ENCODE peak calls at places on chromosomes 7 and 10, in seven cellular contexts. B is ureter; Y is fibroblast of mammary gland; U is activated CD8-positive, alpha-beta memory T cell treated with anti-CD3 and anti-CD28 coated beads, Interleukin-2, amount 50 U/mL, for 48 hours; G is iris pigment epithelial cell; W is heart right ventricle; V is spleen. H is an unnamed sample.

GRCh38 chr7:105759670-105760548 is 116.5 kb downstream of the ATXN7L1 start:
- DNase-seq in B (no peak), Y (peak), U (no peak), G (peak), W (peak), V (no peak), H (no peak)

GRCh38 chr10:7700577-7701125 is 2.5 kb upstream of the ITIH2 start:
- DNase-seq in B (no peak), Y (peak), U (no peak), G (peak), W (no peak), V (no peak), H (no peak)

GRCh38 chr7:134315679-134316538 is 821 bp downstream of the SLC35B4 start:
- DNase-seq in B (no peak), Y (peak), U (no peak), G (peak), W (no peak), V (no peak), H (no peak)

GRCh38 chr10:79360499-79361342 is 13.5 kb downstream of the PPIF start:
- DNase-seq in B (peak), Y (no peak), U (no peak), G (no peak), W (no peak), V (peak), H (no peak)

GRCh38 chr10:61592581-61592980 is 70.1 kb upstream of the CABCOCO1 start:
- DNase-seq in B (no peak), Y (peak), U (no peak), G (peak), W (no peak), V (no peak), H (no peak)

GRCh38 chr10:77274046-77274795 is 363.4 kb downstream of the KCNMA1 start:
- DNase-seq in B (peak), Y (peak), U (no peak), G (no peak), W (no peak), V (no peak), H (no peak)

GRCh38 chr10:7756360-7756992 is 31.3 kb downstream of the KIN start:
- DNase-seq in B (no peak), Y (peak), U (no peak), G (peak), W (no peak), V (no peak), H (no peak)

GRCh38 chr7:82343-83155 is 109.8 kb upstream of the FAM20C start:
- DNase-seq in B (no peak), Y (no peak), U (no peak), G (no peak), W (no peak), V (no peak), H (no peak)

GRCh38 chr10:28879875-28880381 is 202.6 kb downstream of the BAMBI start:
- DNase-seq in B (no peak), Y (no peak), U (no peak), G (no peak), W (peak), V (no peak), H (no peak)

GRCh38 chr7:832292-832967 is at the start of gene SUN1:
- DNase-seq in B (no peak), Y (peak), U (peak), G (peak), W (no peak), V (peak), H (peak)

GRCh38 chr10:43417950-43418768 is 9.2 kb upstream of the HNRNPF start:
- DNase-seq in B (no peak), Y (no peak), U (peak), G (no peak), W (no peak), V (no peak), H (no peak)

GRCh38 chr10:11685787-11686218 is 56.4 kb upstream of the ECHDC3 start:
- DNase-seq in B (peak), Y (peak), U (no peak), G (peak), W (peak), V (peak), H (no peak)

GRCh38 chr10:85429126-85429525 is 937.5 kb downstream of the GRID1 start:
- DNase-seq in B (no peak), Y (no peak), U (no peak), G (no peak), W (no peak), V (no peak), H (no peak)

GRCh38 chr7:36289833-36290661 is 99.6 kb upstream of the ANLN start:
- DNase-seq in B (peak), Y (peak), U (no peak), G (no peak), W (no peak), V (no peak), H (no peak)

GRCh38 chr7:2520808-2521146 is 1.2 kb downstream of the LFNG start:
- DNase-seq in B (no peak), Y (no peak), U (no peak), G (no peak), W (no peak), V (no peak), H (no peak)

GRCh38 chr7:11239311-11239710 is 265.6 kb downstream of the PHF14 start:
- DNase-seq in B (no peak), Y (no peak), U (no peak), G (peak), W (no peak), V (no peak), H (no peak)

GRCh38 chr10:62811159-62811875 is 4.8 kb downstream of the EGR2 start:
- DNase-seq in B (no peak), Y (no peak), U (peak), G (no peak), W (no peak), V (no peak), H (no peak)

GRCh38 chr7:4683043-4683883 is 1.2 kb downstream of the FOXK1 start:
- DNase-seq in B (peak), Y (peak), U (peak), G (no peak), W (peak), V (peak), H (no peak)

GRCh38 chr7:33979807-33980355 is 74.5 kb downstream of the BMPER start:
- DNase-seq in B (no peak), Y (peak), U (no peak), G (peak), W (no peak), V (no peak), H (no peak)

GRCh38 chr10:21702633-21703111 is 168.6 kb downstream of the MLLT10 start:
- DNase-seq in B (no peak), Y (no peak), U (no peak), G (no peak), W (no peak), V (no peak), H (no peak)

GRCh38 chr10:105187243-105187642 is 546.2 kb downstream of the SORCS3 start:
- DNase-seq in B (no peak), Y (no peak), U (no peak), G (peak), W (no peak), V (no peak), H (no peak)

GRCh38 chr10:44513592-44513991 is 128.7 kb upstream of the CXCL12 start:
- DNase-seq in B (no peak), Y (peak), U (no peak), G (peak), W (no peak), V (no peak), H (no peak)

GRCh38 chr10:50512214-50512595 is 111.6 kb downstream of the SGMS1 start:
- DNase-seq in B (no peak), Y (no peak), U (no peak), G (peak), W (no peak), V (no peak), H (no peak)

GRCh38 chr10:22244855-22245254 is 27.0 kb upstream of the EBLN1 start:
- DNase-seq in B (no peak), Y (no peak), U (no peak), G (no peak), W (no peak), V (no peak), H (no peak)

GRCh38 chr7:131627589-131628212 is 71.3 kb upstream of the PODXL start:
- DNase-seq in B (no peak), Y (no peak), U (no peak), G (no peak), W (no peak), V (no peak), H (no peak)